ENCODE peak calls at places on chromosomes 3 and 15, in nine cellular contexts. Z, J, Q, C, U, E, O, B and F are unnamed samples.
A peak's percentile ranks its signal among the peaks of the same experiment; 100 is the strongest.

GRCh38 chr3:55579499-55579898 is 92.4 kb upstream of the WNT5A start:
- DNase-seq in Q (no peak), O (no peak), J (no peak), C (peak; percentile 89), E (no peak), B (no peak), U (no peak), Z (no peak), F (no peak)

GRCh38 chr15:100712226-100712625 is 109.8 kb downstream of the ASB7 start:
- DNase-seq in O (no peak), Q (no peak), B (no peak), Z (no peak), J (no peak), U (no peak), E (no peak), C (no peak), F (peak; percentile 73)

GRCh38 chr3:150723946-150724345 is 20.2 kb upstream of the ERICH6 start:
- DNase-seq in B (no peak), J (no peak), Z (no peak), U (no peak), C (no peak), E (no peak), O (peak; percentile 57), Q (no peak), F (no peak)

GRCh38 chr3:116770815-116771450 is 61.4 kb downstream of the TUSC7 start:
- DNase-seq in E (peak; percentile 63), Q (peak; percentile 16), O (peak; percentile 87), Z (peak; percentile 70), C (peak; percentile 78), J (no peak), B (no peak), U (peak; percentile 86), F (peak; percentile 60)

GRCh38 chr3:118932822-118933558 is 101.7 kb downstream of the IGSF11 start:
- DNase-seq in Z (peak; percentile 22), C (no peak), J (no peak), O (no peak), E (peak; percentile 19), B (no peak), U (no peak), Q (no peak), F (no peak)

GRCh38 chr3:12969487-12969886 is 103.7 kb downstream of the IQSEC1 start:
- DNase-seq in J (no peak), U (no peak), O (no peak), C (no peak), B (no peak), Z (no peak), Q (no peak), E (peak; percentile 28), F (no peak)

GRCh38 chr3:63679181-63679580 is 26.7 kb downstream of the SNTN start:
- DNase-seq in Q (no peak), U (no peak), E (no peak), O (no peak), B (no peak), Z (no peak), J (no peak), C (no peak), F (no peak)

GRCh38 chr3:89380006-89380405 is 272.6 kb downstream of the EPHA3 start:
- DNase-seq in Z (no peak), Q (no peak), B (no peak), E (no peak), J (no peak), U (no peak), C (peak; percentile 31), O (no peak), F (no peak)

GRCh38 chr3:41199866-41200668 is 762 bp downstream of the CTNNB1 start:
- DNase-seq in B (peak; percentile 30), J (peak; percentile 63), Z (peak; percentile 27), O (peak; percentile 33), C (peak; percentile 29), E (peak; percentile 15), Q (no peak), U (no peak), F (peak; percentile 50)

GRCh38 chr15:91541286-91541685 is 312.2 kb upstream of the SLCO3A1 start:
- DNase-seq in U (no peak), E (no peak), O (no peak), C (no peak), Z (no peak), Q (no peak), B (no peak), J (no peak), F (peak; percentile 52)

GRCh38 chr15:86398986-86399677 is 319.5 kb downstream of the AGBL1 start:
- DNase-seq in Z (no peak), J (no peak), Q (no peak), C (no peak), E (no peak), O (no peak), U (no peak), B (no peak), F (no peak)

GRCh38 chr3:185637388-185637787 is 51.3 kb downstream of the SENP2 start:
- DNase-seq in O (no peak), Q (no peak), Z (no peak), E (no peak), U (no peak), J (no peak), B (no peak), C (no peak), F (no peak)

GRCh38 chr15:70120954-70121655 is 23.4 kb upstream of the TLE3 start:
- DNase-seq in O (no peak), J (no peak), B (no peak), Z (no peak), U (no peak), C (no peak), E (no peak), Q (no peak), F (no peak)